ENCODE peak calls at places on chromosomes 5 and 9, in five cellular contexts. B is K562, J is A549, L is HepG2, S is upper lobe of left lung. H is an unnamed sample.

GRCh38 chr5:135012951-135013391 is 21.1 kb downstream of the PITX1 start:
- ATAC-seq in L (no peak), B (no peak), J (no peak), S (no peak), H (peak)

GRCh38 chr5:6682239-6682638 is 31.0 kb upstream of the TENT4A start:
- ATAC-seq in L (no peak), S (no peak), B (peak), J (no peak), H (no peak)

GRCh38 chr5:93300945-93301344 is 280.1 kb downstream of the NR2F1-AS1 start:
- ATAC-seq in S (no peak), B (no peak), J (no peak), L (no peak), H (no peak)

GRCh38 chr5:113171520-113171919 is 194.9 kb downstream of the DCP2 start:
- ATAC-seq in S (no peak), L (no peak), B (no peak), J (no peak), H (no peak)

GRCh38 chr5:143577554-143577953 is 174.1 kb upstream of the NR3C1 start:
- ATAC-seq in L (no peak), J (no peak), S (peak), B (no peak), H (no peak)

GRCh38 chr9:114745879-114746550 is 59.8 kb downstream of the TNFSF15 start:
- ATAC-seq in L (no peak), J (no peak), B (peak), S (no peak), H (no peak)

GRCh38 chr5:172793577-172794488 is 22.8 kb upstream of the DUSP1 start:
- ATAC-seq in L (peak), J (no peak), B (peak), S (no peak), H (no peak)

GRCh38 chr5:68277427-68277826 is 61.9 kb downstream of the PIK3R1 start:
- ATAC-seq in L (no peak), B (no peak), S (no peak), J (no peak), H (no peak)

GRCh38 chr5:95153581-95153980 is 131.3 kb downstream of the MCTP1 start:
- ATAC-seq in J (no peak), S (no peak), L (no peak), B (no peak), H (no peak)

GRCh38 chr5:147892696-147893296 is 13.5 kb downstream of the C5orf46 start:
- ATAC-seq in B (no peak), J (no peak), S (peak), L (no peak), H (no peak)

GRCh38 chr5:150146862-150147579 is 8.6 kb downstream of the PDGFRB start:
- ATAC-seq in S (no peak), J (no peak), B (no peak), L (peak), H (no peak)

DNA sequence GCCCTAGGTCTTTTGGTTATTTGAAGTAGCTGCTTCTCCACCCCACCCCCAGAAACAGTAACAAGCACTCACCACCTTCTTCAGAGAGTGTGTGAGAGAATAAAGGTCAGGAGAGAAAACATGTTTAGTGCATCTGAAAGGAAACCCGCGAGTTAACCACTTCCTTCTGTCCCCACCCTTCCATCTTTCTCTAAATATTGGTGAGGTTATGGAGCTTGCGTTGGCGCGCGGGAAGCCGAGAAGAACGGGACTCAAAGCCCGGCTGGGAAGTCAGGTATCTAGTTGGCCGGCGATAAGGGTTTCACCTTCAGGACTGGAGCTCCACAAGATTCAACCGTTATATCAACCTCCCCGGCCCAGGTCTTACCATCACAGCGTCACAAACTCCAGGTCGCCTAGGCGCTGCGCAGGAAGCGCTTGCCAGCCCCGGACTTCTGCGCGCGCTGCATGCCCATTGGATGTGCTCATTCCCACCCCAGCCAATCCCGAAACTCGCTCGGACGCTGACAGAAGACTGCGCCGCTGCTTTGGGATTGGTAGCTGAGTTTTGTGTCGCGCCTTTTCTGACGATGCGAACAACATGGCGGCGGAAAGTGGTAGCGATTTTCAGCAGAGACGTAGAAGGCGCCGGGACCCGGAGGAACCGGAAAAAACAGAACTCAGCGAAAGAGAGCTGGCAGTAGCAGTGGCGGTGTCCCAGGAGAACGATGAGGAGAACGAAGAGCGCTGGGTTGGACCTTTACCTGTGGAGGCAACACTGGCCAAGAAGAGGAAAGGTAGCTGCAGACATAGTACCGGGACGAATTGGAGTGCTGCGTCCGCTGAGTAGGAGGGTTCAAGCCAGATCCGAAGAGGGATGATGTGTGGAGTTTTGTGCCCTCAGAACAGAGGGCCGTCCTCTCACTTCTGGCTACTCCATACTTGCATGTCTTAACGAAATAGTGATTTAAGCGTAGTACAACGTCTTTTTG is at the start of the genes CENPK and PPWD1:
- ATAC-seq in S (peak), J (peak), B (peak), L (peak), H (peak)
- TF ChIP-seq POLR2A in S (peak), J (peak), B (peak), L (peak), H (peak)

GRCh38 chr9:136434580-136435169 is 5.0 kb downstream of the INPP5E start:
- ATAC-seq in B (no peak), S (no peak), J (no peak), L (no peak), H (no peak)
- TF ChIP-seq EP300 in B (no peak), S (no peak), J (no peak), L (no peak), H (no peak)

GRCh38 chr9:129111143-129111761 is at the start of gene PTPA:
- ATAC-seq in S (peak), L (peak), J (peak), B (peak), H (peak)

GRCh38 chr9:129109952-129110739 is 447 bp downstream of the CRAT start:
- ATAC-seq in S (peak), J (peak), B (peak), L (peak), H (peak)

GRCh38 chr9:129109504-129109903 is 1.1 kb downstream of the CRAT start:
- ATAC-seq in S (peak), B (peak), L (peak), J (peak), H (peak)

GRCh38 chr9:129111762-129112151 is 542 bp downstream of the PTPA start:
- ATAC-seq in L (peak), S (peak), J (peak), B (peak), H (no peak)

GRCh38 chr9:129110740-129111142 is at the start of gene CRAT:
- ATAC-seq in B (peak), S (peak), J (peak), L (peak), H (peak)
- TF ChIP-seq POLR2A in B (peak), S (peak), J (peak), L (peak), H (peak)

GRCh38 chr5:171428168-171428658 is 8.8 kb downstream of the FGF18 start:
- ATAC-seq in L (no peak), S (no peak), B (no peak), J (no peak), H (no peak)

GRCh38 chr5:171426266-171426665 is 6.8 kb downstream of the FGF18 start:
- ATAC-seq in L (no peak), B (no peak), S (no peak), J (no peak), H (no peak)

GRCh38 chr5:171428849-171429542 is 9.5 kb downstream of the FGF18 start:
- ATAC-seq in L (no peak), S (no peak), J (no peak), B (no peak), H (no peak)

GRCh38 chr5:171426680-171427079 is 7.2 kb downstream of the FGF18 start:
- ATAC-seq in J (no peak), S (no peak), L (no peak), B (no peak), H (no peak)

GRCh38 chr5:171427318-171428167 is 8.1 kb downstream of the FGF18 start:
- ATAC-seq in S (no peak), L (no peak), J (no peak), B (no peak), H (no peak)
- TF ChIP-seq EP300 in S (no peak), L (no peak), J (no peak), B (no peak), H (no peak)

GRCh38 chr5:61290815-61291214 is 41.2 kb upstream of the ZSWIM6 start:
- ATAC-seq in J (no peak), L (no peak), B (no peak), S (no peak), H (peak)
- TF ChIP-seq POLR2A in J (no peak), L (no peak), B (no peak), S (no peak), H (no peak)

GRCh38 chr9:69174645-69175487 is 789 bp downstream of the TJP2 start:
- ATAC-seq in B (peak), L (peak), J (no peak), S (peak), H (peak)
- TF ChIP-seq EP300 in B (no peak), L (no peak), J (no peak), S (no peak), H (no peak)

H was measured in gastroesophageal sphincter.